ENCODE peak calls at places on chromosome 9, in four cellular contexts. F is keratinocyte, H is PC-3, Z is GM23338. D is an unnamed sample.

GRCh38 chr9:8696536-8696935 is 897.0 kb upstream of the DMAC1 start:
- DNase-seq in F (no peak), H (no peak), Z (no peak), D (no peak)

GRCh38 chr9:37966443-37967271 is 62.7 kb upstream of the SLC25A51 start:
- DNase-seq in F (no peak), H (no peak), Z (no peak), D (no peak)

GRCh38 chr9:118318770-118319443 is 614.7 kb downstream of the TLR4 start:
- DNase-seq in F (no peak), H (peak), Z (no peak), D (no peak)

GRCh38 chr9:73080110-73080683 is 71.5 kb upstream of the ANXA1 start:
- DNase-seq in F (no peak), H (peak), Z (peak), D (no peak)

GRCh38 chr9:17140418-17140817 is 5.6 kb downstream of the CNTLN start:
- DNase-seq in F (no peak), H (no peak), Z (no peak), D (no peak)

GRCh38 chr9:101465330-101465915 is 29.8 kb upstream of the ALDOB start:
- DNase-seq in F (no peak), H (peak), Z (peak), D (peak)

GRCh38 chr9:89391585-89391984 is 73.3 kb downstream of the SECISBP2 start:
- DNase-seq in F (no peak), H (no peak), Z (no peak), D (no peak)

GRCh38 chr9:16771352-16771751 is 99.1 kb downstream of the BNC2 start:
- DNase-seq in F (no peak), H (no peak), Z (no peak), D (no peak)

GRCh38 chr9:104025945-104026344 is 68.2 kb upstream of the SMC2 start:
- DNase-seq in F (no peak), H (no peak), Z (no peak), D (no peak)

GRCh38 chr9:86594724-86595123 is 240.5 kb upstream of the TUT7 start:
- DNase-seq in F (no peak), H (no peak), Z (no peak), D (no peak)

GRCh38 chr9:98867434-98868168 is 60.1 kb downstream of the GALNT12 start:
- DNase-seq in F (no peak), H (peak), Z (no peak), D (no peak)

GRCh38 chr9:125061391-125061790 is 81.9 kb downstream of the SCAI start:
- DNase-seq in F (no peak), H (no peak), Z (no peak), D (no peak)

GRCh38 chr9:133135193-133135745 is 14.2 kb upstream of the RALGDS start:
- DNase-seq in F (peak), H (peak), Z (no peak), D (no peak)

GRCh38 chr9:122112238-122112637 is 19.1 kb upstream of the TTLL11 start:
- DNase-seq in F (no peak), H (peak), Z (no peak), D (no peak)

GRCh38 chr9:128333368-128333969 is 6.9 kb upstream of the SLC27A4 start:
- DNase-seq in F (no peak), H (no peak), Z (no peak), D (no peak)

GRCh38 chr9:133335924-133336811 is at the start of gene SURF6:
- DNase-seq in F (no peak), H (peak), Z (peak), D (peak)

GRCh38 chr9:89473762-89474469 is 24.0 kb downstream of the SEMA4D start:
- DNase-seq in F (no peak), H (peak), Z (no peak), D (no peak)

GRCh38 chr9:38022995-38023394 is 46.0 kb downstream of the SHB start:
- DNase-seq in F (no peak), H (peak), Z (no peak), D (no peak)

GRCh38 chr9:108536836-108537601 is 318.8 kb downstream of the ACTL7B start:
- DNase-seq in F (no peak), H (peak), Z (no peak), D (no peak)

GRCh38 chr9:118635416-118635815 is 733.8 kb downstream of the BRINP1 start:
- DNase-seq in F (no peak), H (no peak), Z (no peak), D (no peak)

GRCh38 chr9:119282476-119283117 is 86.6 kb downstream of the BRINP1 start:
- DNase-seq in F (no peak), H (no peak), Z (peak), D (no peak)

GRCh38 chr9:92804727-92805126 is 40.1 kb upstream of the BICD2 start:
- DNase-seq in F (peak), H (no peak), Z (no peak), D (no peak)

GRCh38 chr9:92807031-92807756 is 42.6 kb upstream of the BICD2 start:
- DNase-seq in F (no peak), H (no peak), Z (no peak), D (no peak)

GRCh38 chr9:92808726-92809451 is 44.3 kb upstream of the BICD2 start:
- DNase-seq in F (peak), H (peak), Z (peak), D (peak)

GRCh38 chr9:92807757-92808725 is 43.4 kb upstream of the BICD2 start:
- DNase-seq in F (no peak), H (no peak), Z (peak), D (no peak)
- TF ChIP-seq EZH2 in F (peak), H (no peak), Z (peak), D (peak)

GRCh38 chr9:129413537-129414376 is 207.1 kb downstream of the C9orf50 start:
- DNase-seq in F (peak), H (peak), Z (peak), D (peak)
- TF ChIP-seq EZH2 in F (no peak), H (no peak), Z (no peak), D (no peak)

GRCh38 chr9:111952559-111952958 is 55.9 kb downstream of the UGCG start:
- DNase-seq in F (peak), H (peak), Z (no peak), D (no peak)
- TF ChIP-seq EZH2 in F (no peak), H (no peak), Z (no peak), D (no peak)

GRCh38 chr9:19787672-19788071 is 1.2 kb downstream of the SLC24A2 start:
- DNase-seq in F (no peak), H (no peak), Z (no peak), D (no peak)

GRCh38 chr9:19788614-19789271 is at the start of gene SLC24A2:
- DNase-seq in F (no peak), H (no peak), Z (peak), D (no peak)

GRCh38 chr9:19785230-19785629 is 3.6 kb downstream of the SLC24A2 start:
- DNase-seq in F (no peak), H (no peak), Z (no peak), D (no peak)

GRCh38 chr9:19788152-19788551 is 685 bp downstream of the SLC24A2 start:
- DNase-seq in F (no peak), H (no peak), Z (peak), D (no peak)
- TF ChIP-seq EZH2 in F (no peak), H (no peak), Z (no peak), D (no peak)

GRCh38 chr9:90511711-90512110 is 130.9 kb downstream of the DIRAS2 start:
- DNase-seq in F (no peak), H (no peak), Z (no peak), D (no peak)
- TF ChIP-seq EZH2 in F (no peak), H (no peak), Z (no peak), D (no peak)

GRCh38 chr9:130433168-130433946 is 11.4 kb upstream of the ASS1 start:
- DNase-seq in F (no peak), H (peak), Z (peak), D (peak)
- TF ChIP-seq EZH2 in F (peak), H (no peak), Z (peak), D (peak)

GRCh38 chr9:83622814-83623633 is at the start of gene IDNK:
- DNase-seq in F (peak), H (peak), Z (peak), D (peak)
- TF ChIP-seq EZH2 in F (no peak), H (no peak), Z (no peak), D (no peak)

GRCh38 chr9:75953218-75953617 is 62.7 kb downstream of the PCSK5 start:
- DNase-seq in F (no peak), H (no peak), Z (no peak), D (no peak)

GRCh38 chr9:75956161-75956560 is 65.7 kb downstream of the PCSK5 start:
- DNase-seq in F (no peak), H (no peak), Z (no peak), D (no peak)

GRCh38 chr9:75950983-75951382 is 60.5 kb downstream of the PCSK5 start:
- DNase-seq in F (no peak), H (no peak), Z (no peak), D (no peak)
- TF ChIP-seq EZH2 in F (no peak), H (no peak), Z (no peak), D (no peak)